ENCODE peak calls at places on chromosomes 6 and 20, in eight cellular contexts. One of them, this sample, is unnamed.

GRCh38 chr20:316316-317068 is 8.9 kb upstream of the SOX12 start:
- DNase-seq in HCT116: no peak
- DNase-seq in kidney: no peak
- DNase-seq in Jurkat, Clone E6-1: no peak
- DNase-seq in kidney epithelial cell: no peak
- DNase-seq in CD8-positive, alpha-beta T cell: no peak
- DNase-seq in naive thymus-derived CD4-positive, alpha-beta T cell: no peak
- DNase-seq in lower lobe of right lung: no peak
- DNase-seq in this sample: no peak

GRCh38 chr6:73558624-73559398 is 38.0 kb upstream of the EEF1A1 start:
- DNase-seq in HCT116: no peak
- DNase-seq in kidney: no peak
- DNase-seq in Jurkat, Clone E6-1: no peak
- DNase-seq in kidney epithelial cell: no peak
- DNase-seq in CD8-positive, alpha-beta T cell: no peak
- DNase-seq in naive thymus-derived CD4-positive, alpha-beta T cell: no peak
- DNase-seq in lower lobe of right lung: no peak
- DNase-seq in this sample: no peak

GRCh38 chr20:38907918-38908677 is 18.1 kb upstream of the FAM83D start:
- DNase-seq in HCT116: no peak
- DNase-seq in kidney: no peak
- DNase-seq in Jurkat, Clone E6-1: no peak
- DNase-seq in kidney epithelial cell: no peak
- DNase-seq in CD8-positive, alpha-beta T cell: no peak
- DNase-seq in naive thymus-derived CD4-positive, alpha-beta T cell: no peak
- DNase-seq in lower lobe of right lung: no peak
- DNase-seq in this sample: no peak

GRCh38 chr20:6075428-6076219 is 21.8 kb upstream of the LRRN4 start:
- DNase-seq in HCT116: no peak
- DNase-seq in kidney: peak
- DNase-seq in Jurkat, Clone E6-1: no peak
- DNase-seq in kidney epithelial cell: no peak
- DNase-seq in CD8-positive, alpha-beta T cell: no peak
- DNase-seq in naive thymus-derived CD4-positive, alpha-beta T cell: no peak
- DNase-seq in lower lobe of right lung: no peak
- DNase-seq in this sample: no peak

GRCh38 chr20:52103469-52103910 is 88.1 kb downstream of the ZFP64 start:
- DNase-seq in HCT116: no peak
- DNase-seq in kidney: no peak
- DNase-seq in Jurkat, Clone E6-1: no peak
- DNase-seq in kidney epithelial cell: no peak
- DNase-seq in CD8-positive, alpha-beta T cell: no peak
- DNase-seq in naive thymus-derived CD4-positive, alpha-beta T cell: no peak
- DNase-seq in lower lobe of right lung: no peak
- DNase-seq in this sample: no peak

GRCh38 chr20:34022154-34022842 is 28.6 kb downstream of the RALY start:
- DNase-seq in HCT116: peak
- DNase-seq in kidney: no peak
- DNase-seq in Jurkat, Clone E6-1: peak
- DNase-seq in kidney epithelial cell: no peak
- DNase-seq in CD8-positive, alpha-beta T cell: no peak
- DNase-seq in naive thymus-derived CD4-positive, alpha-beta T cell: peak
- DNase-seq in lower lobe of right lung: no peak
- DNase-seq in this sample: peak

GRCh38 chr20:19129976-19130612 is 82.3 kb upstream of the SLC24A3 start:
- DNase-seq in HCT116: no peak
- DNase-seq in kidney: no peak
- DNase-seq in Jurkat, Clone E6-1: no peak
- DNase-seq in kidney epithelial cell: no peak
- DNase-seq in CD8-positive, alpha-beta T cell: no peak
- DNase-seq in naive thymus-derived CD4-positive, alpha-beta T cell: no peak
- DNase-seq in lower lobe of right lung: no peak
- DNase-seq in this sample: no peak

GRCh38 chr20:17622086-17622850 is 52.4 kb downstream of the DSTN start:
- DNase-seq in HCT116: no peak
- DNase-seq in kidney: peak
- DNase-seq in Jurkat, Clone E6-1: no peak
- DNase-seq in kidney epithelial cell: no peak
- DNase-seq in CD8-positive, alpha-beta T cell: no peak
- DNase-seq in naive thymus-derived CD4-positive, alpha-beta T cell: no peak
- DNase-seq in lower lobe of right lung: peak
- DNase-seq in this sample: no peak

GRCh38 chr6:3454206-3455016 is 2.4 kb downstream of the SLC22A23 start:
- DNase-seq in HCT116: no peak
- DNase-seq in kidney: no peak
- DNase-seq in Jurkat, Clone E6-1: no peak
- DNase-seq in kidney epithelial cell: no peak
- DNase-seq in CD8-positive, alpha-beta T cell: no peak
- DNase-seq in naive thymus-derived CD4-positive, alpha-beta T cell: no peak
- DNase-seq in lower lobe of right lung: no peak
- DNase-seq in this sample: no peak

GRCh38 chr6:107624050-107624449 is 134.1 kb downstream of the SOBP start:
- DNase-seq in HCT116: no peak
- DNase-seq in kidney: no peak
- DNase-seq in Jurkat, Clone E6-1: no peak
- DNase-seq in kidney epithelial cell: no peak
- DNase-seq in CD8-positive, alpha-beta T cell: no peak
- DNase-seq in naive thymus-derived CD4-positive, alpha-beta T cell: no peak
- DNase-seq in lower lobe of right lung: no peak
- DNase-seq in this sample: no peak

GRCh38 chr6:131602913-131603312 is 25.1 kb downstream of the MED23 start:
- DNase-seq in HCT116: no peak
- DNase-seq in kidney: no peak
- DNase-seq in Jurkat, Clone E6-1: no peak
- DNase-seq in kidney epithelial cell: peak
- DNase-seq in CD8-positive, alpha-beta T cell: no peak
- DNase-seq in naive thymus-derived CD4-positive, alpha-beta T cell: no peak
- DNase-seq in lower lobe of right lung: no peak
- DNase-seq in this sample: no peak

GRCh38 chr6:57021086-57021720 is 25.3 kb upstream of the KIAA1586 start:
- DNase-seq in HCT116: peak
- DNase-seq in kidney: no peak
- DNase-seq in Jurkat, Clone E6-1: peak
- DNase-seq in kidney epithelial cell: peak
- DNase-seq in CD8-positive, alpha-beta T cell: no peak
- DNase-seq in naive thymus-derived CD4-positive, alpha-beta T cell: peak
- DNase-seq in lower lobe of right lung: no peak
- DNase-seq in this sample: no peak

GRCh38 chr20:16732506-16733152 is 2.8 kb downstream of the SNRPB2 start:
- DNase-seq in HCT116: no peak
- DNase-seq in kidney: no peak
- DNase-seq in Jurkat, Clone E6-1: peak
- DNase-seq in kidney epithelial cell: no peak
- DNase-seq in CD8-positive, alpha-beta T cell: no peak
- DNase-seq in naive thymus-derived CD4-positive, alpha-beta T cell: no peak
- DNase-seq in lower lobe of right lung: no peak
- DNase-seq in this sample: peak

GRCh38 chr20:6178537-6178936 is 55.7 kb upstream of the FERMT1 start:
- DNase-seq in HCT116: peak
- DNase-seq in kidney: no peak
- DNase-seq in Jurkat, Clone E6-1: no peak
- DNase-seq in kidney epithelial cell: peak
- DNase-seq in CD8-positive, alpha-beta T cell: no peak
- DNase-seq in naive thymus-derived CD4-positive, alpha-beta T cell: no peak
- DNase-seq in lower lobe of right lung: no peak
- DNase-seq in this sample: no peak

GRCh38 chr6:101747160-101747559 is 353.7 kb downstream of the GRIK2 start:
- DNase-seq in HCT116: no peak
- DNase-seq in kidney: no peak
- DNase-seq in Jurkat, Clone E6-1: no peak
- DNase-seq in kidney epithelial cell: no peak
- DNase-seq in CD8-positive, alpha-beta T cell: no peak
- DNase-seq in naive thymus-derived CD4-positive, alpha-beta T cell: no peak
- DNase-seq in lower lobe of right lung: no peak
- DNase-seq in this sample: no peak

GRCh38 chr6:34082816-34083215 is 63.1 kb downstream of the GRM4 start:
- DNase-seq in HCT116: no peak
- DNase-seq in kidney: no peak
- DNase-seq in Jurkat, Clone E6-1: no peak
- DNase-seq in kidney epithelial cell: no peak
- DNase-seq in CD8-positive, alpha-beta T cell: no peak
- DNase-seq in naive thymus-derived CD4-positive, alpha-beta T cell: no peak
- DNase-seq in lower lobe of right lung: no peak
- DNase-seq in this sample: no peak

GRCh38 chr6:124881898-124882579 is 80.2 kb upstream of the RNF217 start:
- DNase-seq in HCT116: no peak
- DNase-seq in kidney: no peak
- DNase-seq in Jurkat, Clone E6-1: no peak
- DNase-seq in kidney epithelial cell: no peak
- DNase-seq in CD8-positive, alpha-beta T cell: no peak
- DNase-seq in naive thymus-derived CD4-positive, alpha-beta T cell: no peak
- DNase-seq in lower lobe of right lung: no peak
- DNase-seq in this sample: no peak

GRCh38 chr6:25171301-25171700 is 107.9 kb upstream of the CARMIL1 start:
- DNase-seq in HCT116: no peak
- DNase-seq in kidney: no peak
- DNase-seq in Jurkat, Clone E6-1: no peak
- DNase-seq in kidney epithelial cell: no peak
- DNase-seq in CD8-positive, alpha-beta T cell: no peak
- DNase-seq in naive thymus-derived CD4-positive, alpha-beta T cell: no peak
- DNase-seq in lower lobe of right lung: no peak
- DNase-seq in this sample: no peak

GRCh38 chr6:107666084-107666981 is 157.8 kb downstream of the SCML4 start:
- DNase-seq in HCT116: no peak
- DNase-seq in kidney: no peak
- DNase-seq in Jurkat, Clone E6-1: no peak
- DNase-seq in kidney epithelial cell: no peak
- DNase-seq in CD8-positive, alpha-beta T cell: no peak
- DNase-seq in naive thymus-derived CD4-positive, alpha-beta T cell: no peak
- DNase-seq in lower lobe of right lung: no peak
- DNase-seq in this sample: no peak

GRCh38 chr6:166989427-166990034 is 9.7 kb upstream of the CEP43 start:
- DNase-seq in HCT116: no peak
- DNase-seq in kidney: no peak
- DNase-seq in Jurkat, Clone E6-1: no peak
- DNase-seq in kidney epithelial cell: no peak
- DNase-seq in CD8-positive, alpha-beta T cell: peak
- DNase-seq in naive thymus-derived CD4-positive, alpha-beta T cell: peak
- DNase-seq in lower lobe of right lung: no peak
- DNase-seq in this sample: peak

GRCh38 chr6:168333039-168333438 is 13.5 kb upstream of the DACT2 start:
- DNase-seq in HCT116: peak
- DNase-seq in kidney: no peak
- DNase-seq in Jurkat, Clone E6-1: no peak
- DNase-seq in kidney epithelial cell: no peak
- DNase-seq in CD8-positive, alpha-beta T cell: no peak
- DNase-seq in naive thymus-derived CD4-positive, alpha-beta T cell: no peak
- DNase-seq in lower lobe of right lung: no peak
- DNase-seq in this sample: no peak

GRCh38 chr6:135212935-135213334 is 31.8 kb downstream of the MYB start:
- DNase-seq in HCT116: no peak
- DNase-seq in kidney: no peak
- DNase-seq in Jurkat, Clone E6-1: peak
- DNase-seq in kidney epithelial cell: no peak
- DNase-seq in CD8-positive, alpha-beta T cell: no peak
- DNase-seq in naive thymus-derived CD4-positive, alpha-beta T cell: no peak
- DNase-seq in lower lobe of right lung: no peak
- DNase-seq in this sample: no peak

GRCh38 chr6:165422192-165422591 is 112.8 kb upstream of the C6orf118 start:
- DNase-seq in HCT116: no peak
- DNase-seq in kidney: no peak
- DNase-seq in Jurkat, Clone E6-1: no peak
- DNase-seq in kidney epithelial cell: no peak
- DNase-seq in CD8-positive, alpha-beta T cell: no peak
- DNase-seq in naive thymus-derived CD4-positive, alpha-beta T cell: no peak
- DNase-seq in lower lobe of right lung: no peak
- DNase-seq in this sample: no peak

GRCh38 chr20:64048402-64049044 is 916 bp downstream of the SOX18 start:
- DNase-seq in HCT116: no peak
- DNase-seq in kidney: no peak
- DNase-seq in Jurkat, Clone E6-1: no peak
- DNase-seq in kidney epithelial cell: no peak
- DNase-seq in CD8-positive, alpha-beta T cell: no peak
- DNase-seq in naive thymus-derived CD4-positive, alpha-beta T cell: no peak
- DNase-seq in lower lobe of right lung: no peak
- DNase-seq in this sample: no peak
- H3K4me3 ChIP-seq in HCT116: no peak
- H3K4me3 ChIP-seq in kidney: no peak
- H3K4me3 ChIP-seq in Jurkat, Clone E6-1: no peak
- H3K4me3 ChIP-seq in kidney epithelial cell: no peak
- H3K4me3 ChIP-seq in CD8-positive, alpha-beta T cell: no peak
- H3K4me3 ChIP-seq in naive thymus-derived CD4-positive, alpha-beta T cell: no peak
- H3K4me3 ChIP-seq in lower lobe of right lung: peak
- H3K4me3 ChIP-seq in this sample: no peak

GRCh38 chr6:40688214-40688761 is 101.1 kb upstream of the LRFN2 start:
- DNase-seq in HCT116: no peak
- DNase-seq in kidney: no peak
- DNase-seq in Jurkat, Clone E6-1: no peak
- DNase-seq in kidney epithelial cell: no peak
- DNase-seq in CD8-positive, alpha-beta T cell: no peak
- DNase-seq in naive thymus-derived CD4-positive, alpha-beta T cell: no peak
- DNase-seq in lower lobe of right lung: no peak
- DNase-seq in this sample: no peak
- H3K4me3 ChIP-seq in HCT116: no peak
- H3K4me3 ChIP-seq in kidney: no peak
- H3K4me3 ChIP-seq in Jurkat, Clone E6-1: no peak
- H3K4me3 ChIP-seq in kidney epithelial cell: no peak
- H3K4me3 ChIP-seq in CD8-positive, alpha-beta T cell: no peak
- H3K4me3 ChIP-seq in naive thymus-derived CD4-positive, alpha-beta T cell: no peak
- H3K4me3 ChIP-seq in lower lobe of right lung: no peak
- H3K4me3 ChIP-seq in this sample: no peak

GRCh38 chr6:155187994-155188706 is 75.7 kb upstream of the CLDN20 start:
- DNase-seq in HCT116: no peak
- DNase-seq in kidney: no peak
- DNase-seq in Jurkat, Clone E6-1: no peak
- DNase-seq in kidney epithelial cell: no peak
- DNase-seq in CD8-positive, alpha-beta T cell: no peak
- DNase-seq in naive thymus-derived CD4-positive, alpha-beta T cell: no peak
- DNase-seq in lower lobe of right lung: no peak
- DNase-seq in this sample: no peak

GRCh38 chr6:155187096-155187495 is 76.7 kb upstream of the CLDN20 start:
- DNase-seq in HCT116: no peak
- DNase-seq in kidney: no peak
- DNase-seq in Jurkat, Clone E6-1: no peak
- DNase-seq in kidney epithelial cell: no peak
- DNase-seq in CD8-positive, alpha-beta T cell: no peak
- DNase-seq in naive thymus-derived CD4-positive, alpha-beta T cell: no peak
- DNase-seq in lower lobe of right lung: no peak
- DNase-seq in this sample: no peak

GRCh38 chr6:155190667-155191066 is 73.1 kb upstream of the CLDN20 start:
- DNase-seq in HCT116: no peak
- DNase-seq in kidney: no peak
- DNase-seq in Jurkat, Clone E6-1: no peak
- DNase-seq in kidney epithelial cell: no peak
- DNase-seq in CD8-positive, alpha-beta T cell: no peak
- DNase-seq in naive thymus-derived CD4-positive, alpha-beta T cell: no peak
- DNase-seq in lower lobe of right lung: no peak
- DNase-seq in this sample: no peak

GRCh38 chr6:155186052-155186658 is 77.7 kb upstream of the CLDN20 start:
- DNase-seq in HCT116: no peak
- DNase-seq in kidney: no peak
- DNase-seq in Jurkat, Clone E6-1: no peak
- DNase-seq in kidney epithelial cell: no peak
- DNase-seq in CD8-positive, alpha-beta T cell: no peak
- DNase-seq in naive thymus-derived CD4-positive, alpha-beta T cell: no peak
- DNase-seq in lower lobe of right lung: no peak
- DNase-seq in this sample: peak

GRCh38 chr6:155188707-155189496 is 74.9 kb upstream of the CLDN20 start:
- DNase-seq in HCT116: no peak
- DNase-seq in kidney: no peak
- DNase-seq in Jurkat, Clone E6-1: no peak
- DNase-seq in kidney epithelial cell: no peak
- DNase-seq in CD8-positive, alpha-beta T cell: no peak
- DNase-seq in naive thymus-derived CD4-positive, alpha-beta T cell: no peak
- DNase-seq in lower lobe of right lung: no peak
- DNase-seq in this sample: no peak
- H3K4me3 ChIP-seq in HCT116: no peak
- H3K4me3 ChIP-seq in kidney: no peak
- H3K4me3 ChIP-seq in Jurkat, Clone E6-1: no peak
- H3K4me3 ChIP-seq in kidney epithelial cell: no peak
- H3K4me3 ChIP-seq in CD8-positive, alpha-beta T cell: no peak
- H3K4me3 ChIP-seq in naive thymus-derived CD4-positive, alpha-beta T cell: no peak
- H3K4me3 ChIP-seq in lower lobe of right lung: no peak
- H3K4me3 ChIP-seq in this sample: peak

GRCh38 chr6:32107447-32107846 is 1.7 kb downstream of the TNXB start:
- DNase-seq in HCT116: no peak
- DNase-seq in kidney: no peak
- DNase-seq in Jurkat, Clone E6-1: no peak
- DNase-seq in kidney epithelial cell: no peak
- DNase-seq in CD8-positive, alpha-beta T cell: no peak
- DNase-seq in naive thymus-derived CD4-positive, alpha-beta T cell: no peak
- DNase-seq in lower lobe of right lung: no peak
- DNase-seq in this sample: no peak
- H3K4me3 ChIP-seq in HCT116: no peak
- H3K4me3 ChIP-seq in kidney: peak
- H3K4me3 ChIP-seq in Jurkat, Clone E6-1: no peak
- H3K4me3 ChIP-seq in kidney epithelial cell: no peak
- H3K4me3 ChIP-seq in CD8-positive, alpha-beta T cell: no peak
- H3K4me3 ChIP-seq in naive thymus-derived CD4-positive, alpha-beta T cell: no peak
- H3K4me3 ChIP-seq in lower lobe of right lung: peak
- H3K4me3 ChIP-seq in this sample: no peak

This sample was measured in CD4-positive, CD25-positive, alpha-beta regulatory T cell.